ENCODE peak calls at places on chromosomes 6 and 20, in six cellular contexts. One of them, this sample, is unnamed.

GRCh38 chr6:35105078-35105477 is 36.1 kb downstream of the TCP11 start:
- DNase-seq in ELR: no peak
- DNase-seq in progenitor cell of endocrine pancreas: no peak
- DNase-seq in NAMALWA: no peak
- DNase-seq in NCI-H2171 treated with DMSO at 0.1 percent for 48 hours: no peak
- DNase-seq in tibial artery: no peak
- DNase-seq in this sample: no peak

GRCh38 chr6:27672113-27672799 is 199.4 kb upstream of the ZNF184 start:
- DNase-seq in ELR: peak; percentile 90
- DNase-seq in progenitor cell of endocrine pancreas: no peak
- DNase-seq in NAMALWA: no peak
- DNase-seq in NCI-H2171 treated with DMSO at 0.1 percent for 48 hours: peak; percentile 45
- DNase-seq in tibial artery: no peak
- DNase-seq in this sample: no peak

GRCh38 chr6:1091905-1092304 is 220.0 kb upstream of the FOXQ1 start:
- DNase-seq in ELR: no peak
- DNase-seq in progenitor cell of endocrine pancreas: no peak
- DNase-seq in NAMALWA: no peak
- DNase-seq in NCI-H2171 treated with DMSO at 0.1 percent for 48 hours: no peak
- DNase-seq in tibial artery: no peak
- DNase-seq in this sample: no peak

GRCh38 chr6:27839303-27840081 is 72.7 kb downstream of the OR2B2 start:
- DNase-seq in ELR: peak; percentile 91
- DNase-seq in progenitor cell of endocrine pancreas: no peak
- DNase-seq in NAMALWA: peak; percentile 85
- DNase-seq in NCI-H2171 treated with DMSO at 0.1 percent for 48 hours: peak; percentile 24
- DNase-seq in tibial artery: peak; percentile 81
- DNase-seq in this sample: no peak

GRCh38 chr6:43926644-43927524 is 156.9 kb downstream of the VEGFA start:
- DNase-seq in ELR: peak; percentile 88
- DNase-seq in progenitor cell of endocrine pancreas: peak; percentile 55
- DNase-seq in NAMALWA: no peak
- DNase-seq in NCI-H2171 treated with DMSO at 0.1 percent for 48 hours: peak; percentile 64
- DNase-seq in tibial artery: peak; percentile 61
- DNase-seq in this sample: no peak

GRCh38 chr6:38459291-38459690 is 180.4 kb downstream of the BTBD9 start:
- DNase-seq in ELR: peak; percentile 32
- DNase-seq in progenitor cell of endocrine pancreas: no peak
- DNase-seq in NAMALWA: no peak
- DNase-seq in NCI-H2171 treated with DMSO at 0.1 percent for 48 hours: no peak
- DNase-seq in tibial artery: no peak
- DNase-seq in this sample: no peak

GRCh38 chr6:161233986-161234620 is 39.8 kb downstream of the AGPAT4 start:
- DNase-seq in ELR: peak; percentile 91
- DNase-seq in progenitor cell of endocrine pancreas: no peak
- DNase-seq in NAMALWA: no peak
- DNase-seq in NCI-H2171 treated with DMSO at 0.1 percent for 48 hours: no peak
- DNase-seq in tibial artery: peak; percentile 78
- DNase-seq in this sample: no peak

GRCh38 chr6:85130743-85131142 is 319.1 kb upstream of the NT5E start:
- DNase-seq in ELR: peak; percentile 7
- DNase-seq in progenitor cell of endocrine pancreas: no peak
- DNase-seq in NAMALWA: no peak
- DNase-seq in NCI-H2171 treated with DMSO at 0.1 percent for 48 hours: no peak
- DNase-seq in tibial artery: no peak
- DNase-seq in this sample: no peak

GRCh38 chr6:33607784-33608161 is 13.3 kb upstream of the ITPR3 start:
- DNase-seq in ELR: peak; percentile 37
- DNase-seq in progenitor cell of endocrine pancreas: no peak
- DNase-seq in NAMALWA: peak; percentile 63
- DNase-seq in NCI-H2171 treated with DMSO at 0.1 percent for 48 hours: peak; percentile 16
- DNase-seq in tibial artery: peak; percentile 56
- DNase-seq in this sample: no peak

GRCh38 chr6:56529594-56530191 is 113.0 kb downstream of the DST start:
- DNase-seq in ELR: no peak
- DNase-seq in progenitor cell of endocrine pancreas: no peak
- DNase-seq in NAMALWA: no peak
- DNase-seq in NCI-H2171 treated with DMSO at 0.1 percent for 48 hours: no peak
- DNase-seq in tibial artery: no peak
- DNase-seq in this sample: no peak

GRCh38 chr20:50169329-50169823 is 15.9 kb upstream of the PEDS1 start:
- DNase-seq in ELR: peak; percentile 86
- DNase-seq in progenitor cell of endocrine pancreas: peak; percentile 60
- DNase-seq in NAMALWA: peak; percentile 82
- DNase-seq in NCI-H2171 treated with DMSO at 0.1 percent for 48 hours: peak; percentile 78
- DNase-seq in tibial artery: peak; percentile 89
- DNase-seq in this sample: no peak

GRCh38 chr6:118319890-118320289 is 228.2 kb upstream of the PLN start:
- DNase-seq in ELR: no peak
- DNase-seq in progenitor cell of endocrine pancreas: no peak
- DNase-seq in NAMALWA: no peak
- DNase-seq in NCI-H2171 treated with DMSO at 0.1 percent for 48 hours: no peak
- DNase-seq in tibial artery: no peak
- DNase-seq in this sample: no peak

GRCh38 chr6:155080876-155081845 is 86.0 kb downstream of the TIAM2 start:
- DNase-seq in ELR: peak; percentile 15
- DNase-seq in progenitor cell of endocrine pancreas: no peak
- DNase-seq in NAMALWA: no peak
- DNase-seq in NCI-H2171 treated with DMSO at 0.1 percent for 48 hours: peak; percentile 9
- DNase-seq in tibial artery: no peak
- DNase-seq in this sample: no peak

GRCh38 chr6:35719830-35720733 is 16.8 kb upstream of the ARMC12 start:
- DNase-seq in ELR: peak; percentile 58
- DNase-seq in progenitor cell of endocrine pancreas: no peak
- DNase-seq in NAMALWA: peak; percentile 80
- DNase-seq in NCI-H2171 treated with DMSO at 0.1 percent for 48 hours: no peak
- DNase-seq in tibial artery: peak; percentile 87
- DNase-seq in this sample: peak; percentile 71

GRCh38 chr6:30685977-30686907 is at the start of gene PPP1R18:
- DNase-seq in ELR: peak; percentile 80
- DNase-seq in progenitor cell of endocrine pancreas: peak; percentile 21
- DNase-seq in NAMALWA: peak; percentile 71
- DNase-seq in NCI-H2171 treated with DMSO at 0.1 percent for 48 hours: no peak
- DNase-seq in tibial artery: peak; percentile 95
- DNase-seq in this sample: peak; percentile 98

GRCh38 chr6:43951063-43951755 is 176.0 kb downstream of the MRPL14 start:
- DNase-seq in ELR: peak; percentile 55
- DNase-seq in progenitor cell of endocrine pancreas: peak; percentile 59
- DNase-seq in NAMALWA: peak; percentile 10
- DNase-seq in NCI-H2171 treated with DMSO at 0.1 percent for 48 hours: no peak
- DNase-seq in tibial artery: peak; percentile 61
- DNase-seq in this sample: peak; percentile 85

GRCh38 chr6:21555197-21555596 is 38.4 kb upstream of the SOX4 start:
- DNase-seq in ELR: no peak
- DNase-seq in progenitor cell of endocrine pancreas: no peak
- DNase-seq in NAMALWA: no peak
- DNase-seq in NCI-H2171 treated with DMSO at 0.1 percent for 48 hours: no peak
- DNase-seq in tibial artery: no peak
- DNase-seq in this sample: no peak

GRCh38 chr6:36769676-36770499 is 69.4 kb downstream of the CPNE5 start:
- DNase-seq in ELR: peak; percentile 85
- DNase-seq in progenitor cell of endocrine pancreas: no peak
- DNase-seq in NAMALWA: peak; percentile 54
- DNase-seq in NCI-H2171 treated with DMSO at 0.1 percent for 48 hours: no peak
- DNase-seq in tibial artery: no peak
- DNase-seq in this sample: no peak

GRCh38 chr6:11272491-11273192 is 40.2 kb upstream of the NEDD9 start:
- DNase-seq in ELR: no peak
- DNase-seq in progenitor cell of endocrine pancreas: no peak
- DNase-seq in NAMALWA: no peak
- DNase-seq in NCI-H2171 treated with DMSO at 0.1 percent for 48 hours: no peak
- DNase-seq in tibial artery: no peak
- DNase-seq in this sample: no peak